ENCODE peak calls at places on chromosomes 4 and X, in five cellular contexts. J, E, K, P and T are unnamed samples.

GRCh38 chrX:118729043-118729652 is 1.7 kb downstream of the IL13RA1 start:
- DNase-seq in P (no peak), E (no peak), K (no peak), J (no peak), T (no peak)

GRCh38 chr4:158129649-158130048 is 43.2 kb downstream of the GASK1B start:
- DNase-seq in J (no peak), P (no peak), E (no peak), K (peak; percentile 65), T (no peak)

GRCh38 chr4:156710571-156711195 is 260.9 kb downstream of the PDGFC start:
- DNase-seq in P (peak; percentile 77), K (peak; percentile 36), J (no peak), E (no peak), T (no peak)

GRCh38 chr4:118032691-118033090 is 1.6 kb upstream of the NDST3 start:
- DNase-seq in J (no peak), E (peak; percentile 16), P (no peak), K (peak; percentile 63), T (no peak)

GRCh38 chr4:93199492-93199891 is 629.1 kb upstream of the ATOH1 start:
- DNase-seq in K (peak; percentile 31), E (peak; percentile 59), J (no peak), P (peak; percentile 33), T (no peak)

GRCh38 chr4:157821814-157822213 is 351.0 kb downstream of the GASK1B start:
- DNase-seq in P (no peak), E (no peak), K (no peak), J (no peak), T (no peak)

GRCh38 chr4:53128959-53129358 is 236.9 kb downstream of the SCFD2 start:
- DNase-seq in P (peak; percentile 59), E (no peak), K (no peak), J (no peak), T (no peak)

GRCh38 chr4:73653695-73654106 is 33.5 kb upstream of the RASSF6 start:
- DNase-seq in E (peak; percentile 65), K (peak; percentile 33), P (peak; percentile 38), J (no peak), T (peak; percentile 8)

GRCh38 chr4:68744368-68744767 is 71.4 kb upstream of the UGT2B10 start:
- DNase-seq in K (no peak), E (no peak), P (no peak), J (no peak), T (no peak)

GRCh38 chrX:1163231-1163630 is 49.2 kb downstream of the CRLF2 start:
- DNase-seq in J (peak; percentile 32), E (no peak), P (no peak), K (no peak), T (no peak)
- TF ChIP-seq CTCF in J (no peak), E (no peak), P (no peak), K (no peak), T (no peak)

GRCh38 chrX:133215747-133216146 is 2.4 kb downstream of the TFDP3 start:
- DNase-seq in P (peak; percentile 15), K (peak; percentile 14), J (no peak), E (peak; percentile 48), T (peak; percentile 4)
- TF ChIP-seq CTCF in P (no peak), K (no peak), J (peak; percentile 68), E (peak; percentile 37), T (no peak)

GRCh38 chr4:112234952-112235609 is 3.5 kb downstream of the AP1AR start:
- DNase-seq in P (peak; percentile 67), E (peak; percentile 85), K (peak; percentile 83), J (no peak), T (peak; percentile 67)

GRCh38 chr4:112230879-112231778 is 458 bp upstream of the AP1AR start:
- DNase-seq in E (peak; percentile 99), P (peak; percentile 98), K (peak; percentile 93), J (peak; percentile 99), T (peak; percentile 98)

GRCh38 chr4:112236040-112236439 is 4.5 kb downstream of the AP1AR start:
- DNase-seq in P (no peak), J (no peak), K (no peak), E (no peak), T (no peak)

GRCh38 chr4:112231779-112232713 is at the start of gene AP1AR:
- DNase-seq in K (peak; percentile 69), E (peak; percentile 96), P (peak; percentile 82), J (peak; percentile 93), T (peak; percentile 87)
- TF ChIP-seq CTCF in K (peak; percentile 25), E (peak; percentile 45), P (peak; percentile 26), J (peak; percentile 61), T (peak; percentile 13)

DNA sequence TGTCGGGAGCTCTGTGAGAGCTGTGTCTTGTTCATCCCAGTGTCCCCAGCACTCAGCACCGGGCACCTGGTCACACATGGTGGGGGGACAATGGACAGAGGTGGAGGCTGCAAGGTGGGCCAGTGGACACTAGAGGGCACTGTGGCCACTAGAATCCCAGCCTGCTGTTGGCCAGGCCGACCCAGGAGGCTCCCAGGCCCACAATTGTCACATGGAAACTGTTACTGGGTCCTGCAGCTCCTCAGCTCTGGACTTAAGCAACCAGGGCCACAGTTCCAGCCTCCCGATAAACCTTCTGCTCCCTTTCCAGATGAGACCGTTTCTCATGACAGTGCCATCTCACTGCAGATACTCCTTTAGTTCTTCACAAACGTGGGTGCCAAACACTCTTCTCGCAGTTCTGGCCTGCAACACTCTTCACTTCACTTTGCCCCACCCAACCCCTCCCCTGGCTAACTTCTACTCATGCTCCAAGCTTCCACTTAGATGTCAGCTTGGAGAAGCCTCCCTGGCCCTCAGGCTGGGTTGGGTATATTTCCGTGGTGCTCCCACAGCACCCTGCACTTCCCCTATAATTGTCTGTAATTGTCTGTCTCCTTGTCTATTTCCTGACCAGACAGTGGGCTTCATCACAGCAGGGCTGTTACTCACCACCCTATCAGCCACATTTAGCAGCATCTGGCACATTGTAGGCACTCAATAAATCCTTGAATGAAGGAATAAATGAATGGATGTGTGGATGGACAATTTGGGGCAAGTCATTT is 3.5 kb upstream of the IQSEC2 start:
- DNase-seq in E (peak; percentile 64), K (no peak), J (no peak), P (peak; percentile 53), T (peak; percentile 61)
- TF ChIP-seq CTCF in E (peak; percentile 62), K (peak; percentile 59), J (peak; percentile 82), P (peak; percentile 44), T (peak; percentile 54)

GRCh38 chr4:8331567-8331955 is 62.0 kb downstream of the HTRA3 start:
- DNase-seq in K (no peak), P (no peak), J (no peak), E (no peak), T (no peak)

GRCh38 chr4:8332038-8332857 is 62.7 kb downstream of the HTRA3 start:
- DNase-seq in J (no peak), K (no peak), E (no peak), P (no peak), T (no peak)

GRCh38 chr4:8329560-8329858 is 60.0 kb downstream of the HTRA3 start:
- DNase-seq in E (no peak), J (no peak), P (no peak), K (no peak), T (no peak)

GRCh38 chr4:8329859-8330761 is 60.6 kb downstream of the HTRA3 start:
- DNase-seq in P (no peak), J (no peak), E (no peak), K (no peak), T (no peak)

GRCh38 chr4:8330821-8331566 is 61.4 kb downstream of the HTRA3 start:
- DNase-seq in J (peak; percentile 55), P (peak; percentile 81), K (no peak), E (no peak), T (no peak)
- TF ChIP-seq CTCF in J (no peak), P (peak; percentile 39), K (no peak), E (no peak), T (no peak)

DNA sequence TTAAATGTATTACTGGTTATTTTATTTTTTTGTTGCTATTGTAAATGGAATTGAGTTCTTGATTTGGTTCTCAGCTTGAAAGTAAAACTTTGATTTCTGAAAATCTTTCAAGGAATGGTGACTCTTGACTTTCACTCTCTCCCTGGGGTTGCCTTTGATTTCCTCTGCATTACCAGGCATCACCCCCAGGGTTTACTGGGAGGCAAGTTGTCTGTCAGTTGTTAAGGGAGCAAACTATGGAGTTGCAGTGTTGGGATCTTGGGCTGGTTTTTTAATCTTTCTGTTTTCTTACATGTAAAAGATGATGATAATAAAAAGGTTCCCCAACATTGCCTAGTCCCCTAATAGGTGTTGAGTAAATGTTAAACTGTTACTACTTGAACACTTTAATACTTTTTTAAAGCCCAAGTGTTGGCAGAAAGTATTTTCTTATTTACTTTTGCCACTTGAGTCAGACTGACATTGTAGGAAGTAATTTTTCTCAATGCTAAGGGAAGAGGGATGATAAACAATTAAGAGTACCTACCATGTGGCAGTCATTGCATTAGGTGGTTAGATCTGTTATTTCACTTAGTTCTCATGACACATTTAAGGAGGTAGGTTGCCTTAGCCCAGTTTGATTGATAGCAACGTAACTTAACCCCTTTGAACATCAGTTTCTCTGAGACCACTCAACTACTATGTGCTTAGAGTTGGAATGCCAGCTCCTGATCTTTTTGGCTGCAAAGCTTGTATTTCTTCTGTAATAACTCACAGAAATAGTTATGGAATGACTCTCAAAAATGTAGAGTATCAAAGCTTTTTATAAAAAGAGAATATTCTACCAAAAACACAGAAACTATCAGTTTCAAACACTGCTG is 67.1 kb downstream of the DCLK2 start:
- DNase-seq in P (no peak), E (no peak), J (no peak), K (peak; percentile 74), T (no peak)
- TF ChIP-seq CTCF in P (no peak), E (no peak), J (peak; percentile 57), K (peak; percentile 13), T (no peak)

DNA sequence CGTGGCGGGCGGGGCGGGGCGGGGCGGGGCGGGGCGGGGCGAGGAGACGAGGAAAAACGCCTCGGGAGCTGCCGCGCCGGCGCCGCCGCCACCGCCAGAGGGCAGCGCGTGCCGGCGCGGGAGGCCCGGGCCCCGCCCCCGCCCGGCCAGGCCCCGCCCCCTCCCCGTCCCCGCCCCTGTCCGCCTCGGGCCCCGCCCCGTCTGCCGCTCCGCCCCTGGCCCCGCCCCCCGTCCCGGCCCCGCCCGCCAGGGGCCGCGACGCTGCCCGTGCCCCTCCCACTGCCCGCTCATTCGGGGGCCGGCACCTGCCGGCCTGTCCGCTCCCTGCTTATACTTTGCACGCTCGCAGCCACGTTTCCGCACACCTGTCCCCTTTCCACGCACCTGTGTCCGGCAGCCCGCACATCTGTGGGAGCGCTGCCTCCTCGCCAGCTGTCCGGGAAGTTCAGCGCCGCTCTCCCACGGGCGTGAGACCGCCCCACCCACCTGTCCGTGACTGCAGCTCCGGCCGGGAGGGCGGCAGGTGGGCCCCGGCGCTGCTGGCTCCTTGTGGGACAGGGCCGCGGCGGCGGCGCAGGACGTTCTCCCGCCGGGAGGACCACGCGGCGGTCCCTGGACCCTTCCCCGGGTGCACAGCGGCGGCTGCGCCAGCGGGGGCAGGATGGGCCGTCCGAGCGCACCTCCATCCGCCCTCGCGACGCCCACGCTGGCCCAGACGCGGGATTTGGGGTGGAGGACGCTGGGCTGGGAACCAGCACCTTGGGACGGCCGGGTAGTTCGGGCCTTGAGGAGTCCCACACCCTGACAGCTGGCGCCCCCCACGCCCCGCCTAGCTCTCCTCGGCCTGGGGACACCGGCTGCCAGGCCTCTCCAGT is 1.5 kb upstream of the FGFRL1 start:
- DNase-seq in K (peak; percentile 23), J (no peak), P (peak; percentile 70), E (peak; percentile 93), T (peak; percentile 72)
- TF ChIP-seq CTCF in K (peak; percentile 7), J (peak; percentile 49), P (no peak), E (peak; percentile 5), T (peak; percentile 50)

DNA sequence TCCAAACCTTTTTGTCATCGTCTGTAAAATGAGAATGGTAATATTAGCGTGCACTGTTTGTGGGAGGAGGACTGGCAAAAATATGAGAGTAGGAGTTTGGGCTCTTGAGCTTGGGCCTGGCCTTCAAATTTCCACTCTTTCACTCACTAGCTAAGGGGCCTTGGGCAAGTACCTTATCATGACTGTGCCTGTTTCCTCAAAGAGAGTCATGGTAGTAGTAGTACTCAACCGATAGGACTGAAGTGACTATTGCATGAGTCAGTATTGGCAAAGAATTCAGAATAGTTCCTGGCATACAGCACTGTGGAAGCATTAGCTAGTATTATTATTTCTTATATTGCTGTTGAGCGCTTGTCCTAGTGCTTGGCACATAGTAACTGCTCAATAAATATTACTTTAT is 16.0 kb upstream of the RBM3 start:
- DNase-seq in P (no peak), K (peak; percentile 87), E (no peak), J (no peak), T (no peak)
- TF ChIP-seq CTCF in P (no peak), K (no peak), E (no peak), J (no peak), T (no peak)